ENCODE peak calls at places on chromosomes 11 and 22, in four cellular contexts. B is GM12878, Z is SK-N-SH, M is stomach. W is an unnamed sample.

GRCh38 chr11:95135155-95135554 is 45.5 kb downstream of the ENDOD1 start:
- DNase-seq in B (no peak), M (peak), Z (no peak), W (no peak)

GRCh38 chr11:108340958-108341357 is 118.1 kb downstream of the ATM start:
- DNase-seq in Z (no peak), M (no peak), B (no peak), W (no peak)

GRCh38 chr11:86047275-86047991 is 21.5 kb downstream of the PICALM start:
- DNase-seq in M (no peak), B (no peak), Z (no peak), W (no peak)

GRCh38 chr11:45288395-45288794 is 2.3 kb upstream of the SYT13 start:
- DNase-seq in B (no peak), M (no peak), Z (no peak), W (no peak)

GRCh38 chr22:33823552-33823951 is 96.7 kb downstream of the LARGE1 start:
- DNase-seq in B (no peak), Z (no peak), M (no peak), W (no peak)

GRCh38 chr11:96875772-96876171 is 486.0 kb downstream of the JRKL start:
- DNase-seq in Z (peak), M (no peak), B (no peak), W (no peak)

GRCh38 chr22:27284314-27284713 is 517.2 kb downstream of the MN1 start:
- DNase-seq in Z (no peak), B (no peak), M (no peak), W (no peak)

GRCh38 chr11:92122561-92122960 is 102.1 kb upstream of the FAT3 start:
- DNase-seq in Z (no peak), M (no peak), B (no peak), W (no peak)

GRCh38 chr22:17272511-17272991 is 53.3 kb upstream of the ADA2 start:
- DNase-seq in B (no peak), M (no peak), Z (no peak), W (no peak)

GRCh38 chr11:69200331-69201047 is 44.8 kb downstream of the SMIM38 start:
- DNase-seq in Z (no peak), M (no peak), B (no peak), W (no peak)

GRCh38 chr11:63945482-63946163 is 6.8 kb downstream of the NAA40 start:
- DNase-seq in B (no peak), Z (peak), M (peak), W (peak)

GRCh38 chr11:12075291-12075690 is 35.1 kb upstream of the MICAL2 start:
- DNase-seq in Z (no peak), B (no peak), M (no peak), W (no peak)
- H3K27ac ChIP-seq in Z (no peak), B (no peak), M (peak), W (no peak)

DNA sequence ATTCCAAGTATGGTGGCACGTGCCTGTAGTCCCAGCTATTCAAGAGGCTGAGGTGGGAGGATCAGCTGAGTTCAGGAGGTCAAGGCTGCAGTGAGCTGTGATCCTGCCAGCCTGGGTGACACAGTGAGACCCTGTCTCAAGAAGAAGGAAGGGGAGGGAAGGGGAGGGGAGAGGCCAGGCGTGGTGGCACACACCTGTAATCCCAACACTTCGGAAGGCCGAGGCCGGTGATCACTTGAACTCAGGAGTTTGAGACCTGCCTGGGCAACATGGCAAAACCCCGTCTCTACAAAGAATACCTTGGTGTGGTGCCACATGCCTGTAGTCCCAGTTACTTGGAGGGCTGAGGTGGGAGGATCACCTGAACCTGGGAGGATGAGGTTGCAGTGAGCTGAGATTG is 145.7 kb downstream of the SHANK2 start:
- DNase-seq in M (no peak), B (no peak), Z (no peak), W (no peak)
- TF ChIP-seq POLR2AphosphoS5 in M (no peak), B (no peak), Z (no peak), W (no peak)

DNA sequence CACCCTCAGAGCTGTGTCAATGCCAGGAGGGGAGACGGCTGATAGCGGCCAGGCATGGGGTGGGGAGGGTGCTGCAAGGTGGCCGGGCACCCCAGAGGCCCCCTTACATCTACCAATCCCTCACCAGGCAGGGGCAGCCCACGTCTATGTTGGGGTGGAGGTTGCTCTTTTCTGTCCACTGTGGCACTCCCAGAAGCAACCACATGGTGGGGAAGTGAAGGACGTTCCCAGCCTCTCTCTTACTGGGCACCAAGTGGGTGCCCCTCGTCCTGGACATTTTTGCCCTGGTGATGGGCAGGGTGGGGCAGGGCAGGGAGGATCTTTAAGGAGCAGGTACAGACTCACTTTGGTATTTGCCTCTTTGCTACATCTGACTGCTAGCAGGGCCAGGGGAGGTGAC is 47.5 kb downstream of the NECTIN1 start:
- DNase-seq in B (no peak), M (no peak), Z (no peak), W (no peak)
- H3K27ac ChIP-seq in B (no peak), M (no peak), Z (peak), W (no peak)

DNA sequence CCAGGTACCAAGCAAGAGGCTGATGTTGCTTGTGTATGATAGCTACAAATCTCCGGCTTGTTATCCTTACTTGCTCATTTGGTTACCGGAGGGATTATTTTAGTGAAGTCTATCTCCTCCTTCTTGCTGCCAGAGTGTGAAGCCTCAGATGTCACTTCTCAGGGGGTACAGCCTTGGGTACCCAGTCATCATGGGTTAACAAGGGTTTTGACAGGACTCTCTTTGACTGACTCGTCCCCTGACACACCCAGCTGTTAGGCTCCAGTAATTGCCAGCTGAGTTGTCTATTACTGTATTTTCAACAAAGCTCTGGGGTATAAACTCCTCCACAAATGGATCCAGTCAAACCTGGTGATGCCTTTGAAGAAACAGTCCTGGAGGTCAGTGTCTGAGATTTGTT is 11.9 kb upstream of the PELI3 start:
- DNase-seq in M (no peak), B (no peak), Z (no peak), W (no peak)
- TF ChIP-seq POLR2AphosphoS5 in M (no peak), B (no peak), Z (no peak), W (no peak)